ENCODE peak calls at places on chromosomes 4 and X, in eight cellular contexts. E, L, F, N, Y, B, O and A are unnamed samples.

GRCh38 chrX:10077425-10078188 is 79.2 kb upstream of the CLCN4 start:
- DNase-seq in O (no peak), Y (peak), N (no peak), F (peak), E (no peak), L (no peak), B (no peak), A (peak)

GRCh38 chr4:152780267-152780811 is 585 bp downstream of the ARFIP1 start:
- DNase-seq in Y (no peak), F (peak), B (peak), E (peak), L (no peak), N (no peak), O (peak), A (peak)

GRCh38 chr4:123924536-123924935 is 527.9 kb downstream of the SPRY1 start:
- DNase-seq in N (no peak), Y (no peak), F (peak), B (no peak), E (no peak), O (no peak), L (no peak), A (no peak)

GRCh38 chr4:83889802-83890201 is 353.9 kb downstream of the GPAT3 start:
- DNase-seq in N (no peak), E (no peak), O (no peak), B (no peak), L (peak), F (peak), Y (no peak), A (peak)

GRCh38 chr4:2857349-2857927 is 13.8 kb downstream of the ADD1 start:
- DNase-seq in F (no peak), Y (no peak), L (no peak), E (no peak), O (no peak), N (no peak), B (no peak), A (no peak)

GRCh38 chr4:98343640-98344039 is 82.5 kb downstream of the RAP1GDS1 start:
- DNase-seq in L (no peak), F (peak), N (no peak), O (no peak), Y (no peak), E (no peak), B (no peak), A (no peak)

GRCh38 chr4:7206385-7206784 is 14.0 kb downstream of the SORCS2 start:
- DNase-seq in Y (no peak), F (peak), B (no peak), E (no peak), O (no peak), L (no peak), N (no peak), A (peak)

GRCh38 chrX:7574325-7574724 is 268.6 kb upstream of the VCX start:
- DNase-seq in B (peak), E (no peak), F (peak), Y (peak), L (no peak), O (peak), N (peak), A (peak)

GRCh38 chr4:150973626-150974250 is 41.3 kb downstream of the LRBA start:
- DNase-seq in E (no peak), L (no peak), Y (no peak), O (no peak), N (no peak), F (peak), B (no peak), A (no peak)

GRCh38 chr4:76214269-76214628 is 625 bp upstream of the SCARB2 start:
- DNase-seq in N (peak), L (no peak), F (no peak), Y (no peak), B (peak), E (no peak), O (peak), A (peak)

GRCh38 chr4:40587826-40588225 is 41.8 kb downstream of the RBM47 start:
- DNase-seq in N (no peak), B (peak), O (no peak), F (peak), L (no peak), E (no peak), Y (no peak), A (peak)

GRCh38 chr4:55183926-55184599 is 58.7 kb upstream of the KDR start:
- DNase-seq in Y (no peak), N (no peak), O (peak), E (no peak), L (peak), F (peak), B (peak), A (peak)

GRCh38 chrX:96361844-96362243 is 322.8 kb upstream of the DIAPH2 start:
- DNase-seq in O (no peak), L (no peak), Y (no peak), E (no peak), F (no peak), N (no peak), B (no peak), A (no peak)
- TF ChIP-seq EZH2phosphoT487 in O (no peak), L (no peak), Y (no peak), E (no peak), F (no peak), N (no peak), B (no peak), A (no peak)

DNA sequence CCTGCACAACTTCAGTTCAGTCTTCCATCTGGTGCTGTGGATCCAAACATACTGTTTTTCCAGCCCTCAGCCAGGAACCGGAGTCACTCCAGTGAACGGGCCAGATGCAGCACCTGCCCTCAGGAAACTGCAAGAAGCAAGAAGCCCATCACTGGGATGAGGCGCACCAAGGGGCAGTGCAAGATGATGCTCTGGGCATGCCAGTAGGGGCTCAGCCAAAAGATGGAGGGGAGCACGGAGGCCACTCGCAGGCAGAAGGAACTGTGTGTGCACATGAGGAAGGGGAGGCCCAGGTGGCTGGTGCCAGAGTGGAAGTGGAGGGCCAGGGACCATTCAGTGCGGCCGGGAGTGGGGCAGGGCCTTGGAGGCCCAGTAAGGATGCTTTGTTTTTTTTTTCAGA is 161.7 kb upstream of the MAMLD1 start:
- DNase-seq in N (no peak), F (no peak), B (no peak), E (no peak), L (no peak), Y (no peak), O (no peak), A (no peak)
- H3K4me2 ChIP-seq in N (no peak), F (no peak), B (no peak), E (no peak), L (peak), Y (no peak), O (no peak), A (peak)

GRCh38 chr4:38990241-38990640 is 42.0 kb downstream of the TMEM156 start:
- DNase-seq in B (no peak), L (no peak), E (no peak), Y (no peak), F (no peak), O (no peak), N (no peak), A (no peak)
- TF ChIP-seq EZH2phosphoT487 in B (no peak), L (no peak), E (no peak), Y (no peak), F (no peak), O (no peak), N (no peak), A (no peak)

GRCh38 chr4:15043922-15044321 is 41.6 kb downstream of the CPEB2 start:
- DNase-seq in E (no peak), N (no peak), F (no peak), L (no peak), B (no peak), Y (no peak), O (no peak), A (no peak)

GRCh38 chr4:15040916-15041463 is 38.7 kb downstream of the CPEB2 start:
- DNase-seq in E (no peak), F (peak), N (no peak), B (no peak), Y (no peak), L (no peak), O (peak), A (no peak)

GRCh38 chr4:15037923-15038541 is 35.8 kb downstream of the CPEB2 start:
- DNase-seq in N (no peak), L (no peak), F (peak), O (no peak), B (no peak), E (no peak), Y (no peak), A (no peak)

GRCh38 chr4:15043226-15043625 is 40.9 kb downstream of the CPEB2 start:
- DNase-seq in O (peak), Y (peak), F (no peak), N (no peak), L (peak), B (no peak), E (peak), A (peak)

GRCh38 chr4:15042529-15043167 is 40.4 kb downstream of the CPEB2 start:
- DNase-seq in E (no peak), Y (no peak), L (no peak), O (no peak), F (peak), B (peak), N (no peak), A (peak)
- H3K4me2 ChIP-seq in E (no peak), Y (no peak), L (peak), O (no peak), F (no peak), B (no peak), N (no peak), A (no peak)

DNA sequence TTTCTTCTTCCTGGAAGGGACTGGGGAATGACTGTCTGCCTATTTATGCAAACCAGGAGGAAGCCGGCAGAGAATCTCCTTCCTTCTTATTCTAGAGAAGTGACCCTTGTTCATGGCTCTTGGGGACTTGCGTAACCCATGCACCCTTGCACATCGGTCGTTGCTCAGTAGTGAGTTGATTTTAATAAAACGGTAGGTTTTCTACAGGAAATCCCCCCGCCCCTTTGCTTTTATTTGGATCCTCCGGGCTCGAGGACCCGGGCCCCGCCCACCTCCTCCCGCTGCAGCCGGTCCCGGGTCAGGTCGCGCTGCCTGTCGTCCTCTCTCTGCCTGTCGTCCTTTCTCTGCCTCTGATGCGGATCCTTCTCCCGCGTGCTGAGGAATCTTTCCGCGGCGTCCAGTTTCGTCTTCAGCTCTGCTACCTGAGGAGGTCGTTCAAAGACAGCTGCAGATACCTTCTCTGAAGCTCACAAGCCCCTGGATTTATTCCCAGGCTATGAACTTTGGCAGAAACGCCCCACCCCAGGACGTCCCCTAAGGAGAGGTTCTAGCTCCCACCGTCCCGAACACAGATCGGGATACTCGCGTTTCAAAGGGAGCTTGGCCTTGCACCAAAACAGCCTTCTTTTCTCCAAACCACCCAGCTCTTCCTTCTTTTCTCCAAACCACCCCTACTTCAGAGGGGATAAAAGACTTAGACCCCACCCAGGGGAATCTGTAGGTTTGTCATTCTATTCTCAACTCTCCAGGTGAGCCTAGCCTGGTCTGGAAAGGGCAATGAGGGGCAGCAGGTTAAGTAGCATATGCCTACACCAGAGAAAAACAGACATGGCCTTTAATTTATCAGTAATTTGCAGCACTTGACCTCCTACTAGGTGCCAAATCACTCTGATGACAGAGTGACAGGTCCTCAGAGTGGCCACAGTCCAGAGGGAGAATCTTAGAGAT is 7.0 kb downstream of the TNIP3 start:
- DNase-seq in O (peak), F (peak), E (peak), N (no peak), L (no peak), Y (no peak), B (peak), A (peak)
- TF ChIP-seq EZH2phosphoT487 in O (no peak), F (no peak), E (no peak), N (no peak), L (no peak), Y (no peak), B (no peak), A (no peak)

DNA sequence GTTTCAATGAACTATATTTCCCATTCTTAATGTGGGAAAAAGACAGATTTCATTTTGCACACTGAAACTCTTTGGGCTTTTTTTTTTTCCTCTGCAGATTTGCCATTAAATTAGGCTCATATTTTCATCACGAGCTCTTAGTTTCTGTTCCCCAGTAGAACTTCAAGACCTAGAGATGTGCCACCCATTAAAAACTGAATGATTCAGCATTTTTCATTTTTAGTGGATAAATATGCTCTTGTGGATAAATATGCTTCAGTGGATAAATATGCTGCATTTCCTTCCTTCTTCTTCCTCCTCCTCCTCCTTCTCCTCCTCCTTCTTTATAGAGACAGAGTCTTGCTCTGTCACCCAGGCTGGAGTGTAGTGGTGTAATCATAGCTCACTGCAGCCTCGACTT is 322.4 kb upstream of the PRKX start:
- DNase-seq in B (no peak), Y (no peak), E (no peak), L (no peak), N (peak), F (no peak), O (no peak), A (no peak)
- H3K4me2 ChIP-seq in B (no peak), Y (no peak), E (no peak), L (no peak), N (no peak), F (no peak), O (no peak), A (no peak)

DNA sequence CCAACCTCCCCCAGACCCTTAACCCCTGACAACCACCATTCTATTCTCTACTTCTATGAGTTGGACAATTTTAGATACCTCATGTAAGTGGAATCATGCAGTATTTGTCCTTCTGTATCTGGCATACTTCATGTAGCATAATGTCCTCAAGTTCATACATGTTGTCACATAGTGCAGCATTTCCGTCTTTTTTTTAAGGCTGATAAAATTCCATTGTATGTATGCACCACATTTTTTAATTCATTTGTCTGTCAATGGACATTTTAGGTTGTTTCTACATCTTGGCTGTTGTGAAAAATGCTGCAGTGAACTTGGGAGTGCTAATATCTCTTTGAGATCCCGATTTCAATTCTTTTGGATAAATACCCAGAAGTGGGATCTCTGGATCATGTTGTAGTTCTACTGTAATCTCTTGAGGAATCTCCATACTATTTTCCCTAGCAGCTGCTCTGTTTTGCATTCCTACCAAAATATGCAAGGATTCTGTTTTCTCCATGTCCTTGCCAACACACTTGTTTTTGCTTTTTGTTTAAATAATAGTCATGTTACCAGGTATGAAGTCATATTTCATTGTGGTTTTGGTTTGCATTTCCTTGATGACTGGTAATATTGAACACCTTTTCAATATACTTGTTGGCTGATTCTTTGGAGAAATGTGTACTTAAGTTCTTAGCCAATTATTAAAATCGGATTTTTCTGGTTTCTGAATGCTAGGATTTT is 48.8 kb upstream of the ADAD1 start:
- DNase-seq in B (no peak), F (peak), E (no peak), L (no peak), N (no peak), Y (no peak), O (no peak), A (peak)
- TF ChIP-seq EZH2phosphoT487 in B (no peak), F (no peak), E (no peak), L (no peak), N (no peak), Y (no peak), O (no peak), A (no peak)